ENCODE peak calls at places on chromosomes 7 and 10, in seven cellular contexts. U is HCT116, O is hepatocyte, V is GM23338, K is mammary epithelial cell, X is H9, Z is fibroblast of lung. N is an unnamed sample.

GRCh38 chr10:84523509-84523908 is 195.1 kb downstream of the CCSER2 start:
- DNase-seq in U (no peak), O (no peak), V (no peak), K (no peak), X (no peak), Z (no peak), N (no peak)

GRCh38 chr10:76547352-76547972 is 1090.1 kb downstream of the KCNMA1 start:
- DNase-seq in U (peak; percentile 64), O (peak; percentile 92), V (peak; percentile 93), K (peak; percentile 60), X (peak; percentile 67), Z (peak; percentile 87), N (peak; percentile 86)

GRCh38 chr10:132810807-132811700 is 25.1 kb upstream of the NKX6-2 start:
- DNase-seq in U (no peak), O (no peak), V (no peak), K (no peak), X (no peak), Z (no peak), N (no peak)

GRCh38 chr7:117110480-117111315 is 157.4 kb downstream of the ST7 start:
- DNase-seq in U (no peak), O (peak; percentile 35), V (no peak), K (no peak), X (no peak), Z (no peak), N (no peak)

GRCh38 chr7:90006988-90007387 is 147.3 kb upstream of the STEAP1 start:
- DNase-seq in U (no peak), O (no peak), V (no peak), K (no peak), X (no peak), Z (no peak), N (no peak)

GRCh38 chr10:60937784-60938654 is 6.0 kb downstream of the RHOBTB1 start:
- DNase-seq in U (no peak), O (peak; percentile 34), V (no peak), K (no peak), X (no peak), Z (peak; percentile 58), N (peak; percentile 19)

GRCh38 chr7:33334349-33334748 is 205.0 kb downstream of the BBS9 start:
- DNase-seq in U (peak; percentile 19), O (peak; percentile 26), V (peak; percentile 84), K (peak; percentile 6), X (peak; percentile 61), Z (peak; percentile 21), N (peak; percentile 77)

GRCh38 chr7:17320642-17321041 is 22.2 kb downstream of the AHR start:
- DNase-seq in U (no peak), O (no peak), V (no peak), K (no peak), X (no peak), Z (no peak), N (no peak)

GRCh38 chr7:92806496-92806895 is 29.9 kb downstream of the CDK6 start:
- DNase-seq in U (no peak), O (no peak), V (no peak), K (peak; percentile 82), X (no peak), Z (no peak), N (no peak)

GRCh38 chr7:86598311-86598710 is 45.4 kb upstream of the GRM3 start:
- DNase-seq in U (no peak), O (peak; percentile 16), V (peak; percentile 84), K (no peak), X (peak; percentile 84), Z (no peak), N (peak; percentile 77)

GRCh38 chr7:142867398-142868187 is 12.7 kb downstream of the EPHB6 start:
- DNase-seq in U (no peak), O (no peak), V (no peak), K (no peak), X (peak; percentile 22), Z (no peak), N (no peak)

GRCh38 chr10:60998932-60999331 is 54.9 kb upstream of the RHOBTB1 start:
- DNase-seq in U (no peak), O (no peak), V (no peak), K (no peak), X (no peak), Z (no peak), N (no peak)

GRCh38 chr10:22466763-22467334 is 121.6 kb downstream of the SPAG6 start:
- DNase-seq in U (no peak), O (no peak), V (no peak), K (no peak), X (no peak), Z (no peak), N (no peak)

GRCh38 chr7:158495780-158496179 is 91.8 kb downstream of the PTPRN2 start:
- DNase-seq in U (peak; percentile 8), O (peak; percentile 46), V (peak; percentile 67), K (no peak), X (peak; percentile 84), Z (no peak), N (peak; percentile 71)

GRCh38 chr7:25028370-25028971 is 48.5 kb upstream of the OSBPL3 start:
- DNase-seq in U (no peak), O (peak; percentile 65), V (no peak), K (peak; percentile 87), X (no peak), Z (peak; percentile 88), N (peak; percentile 65)

GRCh38 chr10:15877836-15878576 is 17.7 kb upstream of the MINDY3 start:
- DNase-seq in U (no peak), O (no peak), V (peak; percentile 54), K (no peak), X (peak; percentile 55), Z (no peak), N (peak; percentile 48)

GRCh38 chr7:389911-390601 is 100.1 kb downstream of the FOXL3 start:
- DNase-seq in U (no peak), O (no peak), V (no peak), K (no peak), X (peak; percentile 21), Z (no peak), N (no peak)

GRCh38 chr10:18214692-18215563 is 74.7 kb downstream of the CACNB2 start:
- DNase-seq in U (no peak), O (peak; percentile 70), V (peak; percentile 70), K (peak; percentile 17), X (peak; percentile 41), Z (peak; percentile 84), N (peak; percentile 60)

GRCh38 chr7:138961159-138961558 is 20.0 kb downstream of the KIAA1549 start:
- DNase-seq in U (no peak), O (no peak), V (no peak), K (no peak), X (no peak), Z (peak; percentile 80), N (no peak)
- H3K79me2 ChIP-seq in U (peaks cover 4% of the 10 kb centered on the region), O (peaks cover 50% of the 10 kb centered on the region), V (peaks cover 88% of the 10 kb centered on the region), K (peaks cover 36% of the 10 kb centered on the region), X (peaks cover 7% of the 10 kb centered on the region), Z (no peaks in the 10 kb centered on the region), N (peaks cover 5% of the 10 kb centered on the region)

DNA sequence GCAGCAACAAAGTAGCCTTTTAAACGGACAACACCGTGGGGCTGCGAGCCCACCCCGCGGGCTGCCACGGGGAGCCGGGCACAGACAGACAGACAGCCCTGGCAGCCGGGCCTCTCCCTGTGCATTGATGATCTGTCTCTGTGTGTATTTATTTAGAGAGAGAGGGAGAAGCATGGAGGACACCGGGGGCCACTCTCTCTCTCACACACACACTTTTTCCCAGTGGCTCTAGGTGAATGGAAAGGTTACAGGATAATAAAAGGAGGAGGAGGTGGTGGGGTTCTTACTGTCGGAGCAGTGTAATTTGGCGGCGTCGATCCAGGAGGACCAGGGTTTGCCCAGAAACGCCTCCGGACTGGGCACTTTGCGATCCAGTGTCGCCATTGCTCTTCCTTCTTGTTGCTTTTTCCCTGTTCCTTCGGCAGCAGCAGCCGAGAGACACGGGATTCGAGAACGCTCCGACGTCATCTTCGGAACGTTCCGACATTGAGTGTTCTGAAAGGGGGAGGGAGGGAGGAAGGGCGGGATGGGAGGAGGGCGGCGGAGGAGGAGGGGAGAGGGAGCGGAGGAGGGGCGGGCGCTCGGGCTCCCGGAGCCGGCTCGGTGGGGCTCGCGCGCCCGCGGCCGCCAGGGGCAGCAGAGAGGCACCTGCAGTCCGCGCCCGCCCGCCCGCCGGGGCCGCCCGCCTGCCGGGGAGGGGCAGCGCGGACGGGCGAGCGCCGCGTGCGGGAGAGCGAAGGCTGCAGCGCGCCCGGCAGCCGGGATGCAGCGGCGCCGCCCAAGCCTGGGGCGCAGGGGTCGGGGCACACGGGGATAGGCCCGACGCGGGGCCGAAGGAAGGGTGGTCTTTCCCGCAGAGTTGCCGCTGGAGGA is at the start of gene ATXN7L1:
- DNase-seq in U (peak; percentile 95), O (peak; percentile 97), V (peak; percentile 98), K (peak; percentile 96), X (peak; percentile 95), Z (peak; percentile 98), N (peak; percentile 99)
- H3K79me2 ChIP-seq in U (peaks cover 38% of the 10 kb centered on the region), O (peaks cover 60% of the 10 kb centered on the region), V (peaks cover 81% of the 10 kb centered on the region), K (peaks cover 16% of the 10 kb centered on the region), X (peaks cover 3% of the 10 kb centered on the region), Z (peaks cover 38% of the 10 kb centered on the region), N (peaks cover 32% of the 10 kb centered on the region)

DNA sequence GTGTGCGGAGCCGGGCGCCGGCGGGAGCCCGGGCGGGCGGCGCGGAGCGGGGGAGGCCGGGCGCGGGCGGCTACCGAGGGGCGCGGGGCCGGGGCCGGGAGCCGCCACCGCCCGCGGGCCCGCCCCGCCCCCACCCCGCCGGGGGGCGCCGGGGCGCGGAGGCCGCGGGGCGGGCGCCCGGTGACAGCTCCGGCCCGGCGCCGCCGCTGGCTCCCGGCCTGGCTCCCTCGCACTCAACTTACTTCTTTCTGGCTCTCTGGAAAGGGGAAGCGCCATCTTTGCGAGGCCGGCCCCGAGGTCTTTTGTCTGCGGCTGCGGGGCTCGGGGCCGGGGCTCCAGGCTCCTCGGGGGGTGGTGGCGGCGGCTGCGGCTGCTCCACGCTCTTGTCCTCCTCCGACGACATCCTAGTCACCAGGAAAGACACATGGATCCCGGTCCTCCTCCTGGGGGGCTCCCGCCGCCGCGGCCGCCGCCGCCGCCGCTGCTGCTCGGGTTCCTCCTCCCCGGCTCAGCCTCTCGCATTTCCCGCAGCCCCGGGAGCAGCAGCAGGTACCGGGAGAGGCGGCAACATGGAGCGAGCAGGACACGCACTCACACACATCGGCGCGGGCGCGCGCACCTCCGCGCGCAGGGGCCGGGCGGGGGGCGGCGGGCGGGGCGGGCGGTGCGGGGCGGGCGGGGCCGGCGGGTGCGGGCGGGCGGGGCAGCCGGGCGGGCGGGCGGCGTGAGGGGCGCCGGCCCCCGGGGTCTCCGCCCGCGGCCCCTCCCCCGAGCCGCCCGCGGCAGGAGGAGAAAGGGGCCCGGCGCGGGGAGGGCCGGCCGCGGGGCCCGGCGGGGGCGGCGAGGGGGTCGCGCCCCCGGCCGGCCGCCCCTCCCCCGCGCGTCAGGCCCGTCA is at the start of gene KMT2C:
- DNase-seq in U (no peak), O (peak; percentile 83), V (peak; percentile 37), K (peak; percentile 49), X (peak; percentile 37), Z (peak; percentile 41), N (peak; percentile 46)
- H3K79me2 ChIP-seq in U (peaks cover 45% of the 10 kb centered on the region), O (peaks cover 46% of the 10 kb centered on the region), V (peaks cover 44% of the 10 kb centered on the region), K (peaks cover 48% of the 10 kb centered on the region), X (peaks cover 14% of the 10 kb centered on the region), Z (peaks cover 42% of the 10 kb centered on the region), N (peaks cover 16% of the 10 kb centered on the region)

GRCh38 chr10:11204355-11204879 is 186.7 kb downstream of the CELF2 start:
- DNase-seq in U (no peak), O (no peak), V (peak; percentile 53), K (no peak), X (no peak), Z (no peak), N (peak; percentile 23)
- H3K79me2 ChIP-seq in U (no peaks in the 10 kb centered on the region), O (no peaks in the 10 kb centered on the region), V (peaks cover 4% of the 10 kb centered on the region), K (no peaks in the 10 kb centered on the region), X (no peaks in the 10 kb centered on the region), Z (no peaks in the 10 kb centered on the region), N (no peaks in the 10 kb centered on the region)